ENCODE peak calls at places on chromosomes 12 and 14, in seven cellular contexts. L is RPMI7951; C is GM19239; X is CD4-positive, alpha-beta memory T cell; V is HS-27A; W is amygdala; J is fibroblast of the conjunctiva. G is an unnamed sample.
A peak's percentile ranks its signal among the peaks of the same experiment; 100 is the strongest.

GRCh38 chr14:35637269-35637668 is 103.3 kb downstream of the INSM2 start:
- DNase-seq in L (no peak), X (no peak), W (no peak), J (no peak), V (no peak), C (no peak), G (no peak)

GRCh38 chr12:124872068-124872719 is 8.5 kb upstream of the SCARB1 start:
- DNase-seq in C (no peak), L (peak; percentile 18), V (no peak), W (no peak), X (no peak), J (no peak), G (no peak)

GRCh38 chr14:50845166-50845565 is 14.2 kb upstream of the NIN start:
- DNase-seq in X (no peak), J (no peak), W (no peak), V (no peak), C (no peak), L (no peak), G (no peak)

GRCh38 chr12:62372134-62372533 is 94.5 kb upstream of the MON2 start:
- DNase-seq in C (no peak), V (no peak), X (no peak), W (no peak), L (no peak), J (no peak), G (no peak)

GRCh38 chr12:57320639-57321038 is 69.7 kb upstream of the STAC3 start:
- DNase-seq in W (no peak), V (no peak), L (no peak), J (no peak), C (no peak), X (no peak), G (no peak)

GRCh38 chr12:25323774-25324086 is 73.0 kb upstream of the KRAS start:
- DNase-seq in L (no peak), X (peak; percentile 19), J (no peak), V (no peak), W (no peak), C (no peak), G (no peak)

GRCh38 chr12:66695130-66695529 is 16.3 kb upstream of the GRIP1 start:
- DNase-seq in W (no peak), J (no peak), L (no peak), V (no peak), C (no peak), X (no peak), G (no peak)

GRCh38 chr12:81644503-81644902 is 114.6 kb downstream of the PPFIA2 start:
- DNase-seq in V (no peak), C (no peak), L (peak; percentile 13), J (peak; percentile 17), W (no peak), X (peak; percentile 49), G (no peak)

GRCh38 chr14:103104654-103105511 is 10.4 kb downstream of the EXOC3L4 start:
- DNase-seq in X (peak; percentile 71), L (peak; percentile 47), W (peak; percentile 26), V (no peak), C (peak; percentile 91), J (no peak), G (no peak)

GRCh38 chr14:69853774-69854173 is 25.4 kb upstream of the SMOC1 start:
- DNase-seq in V (no peak), L (no peak), J (no peak), C (no peak), W (no peak), X (no peak), G (no peak)

GRCh38 chr14:98925362-98926040 is 346.5 kb downstream of the BCL11B start:
- DNase-seq in W (no peak), C (no peak), X (no peak), J (no peak), V (no peak), L (no peak), G (no peak)

GRCh38 chr14:50944647-50945413 is 547 bp upstream of the PYGL start:
- DNase-seq in J (no peak), C (no peak), W (no peak), L (peak; percentile 50), X (no peak), V (peak; percentile 51), G (no peak)

GRCh38 chr14:96400495-96400894 is 8.6 kb downstream of the AK7 start:
- DNase-seq in C (no peak), J (no peak), V (no peak), X (no peak), L (no peak), W (peak; percentile 22), G (no peak)

GRCh38 chr14:37597538-37598084 is 2.2 kb downstream of the TTC6 start:
- DNase-seq in X (no peak), L (no peak), V (no peak), W (no peak), C (no peak), J (no peak), G (no peak)

GRCh38 chr12:106126441-106127288 is 12.1 kb downstream of the NUAK1 start:
- DNase-seq in C (no peak), X (no peak), J (no peak), W (no peak), L (no peak), V (no peak), G (no peak)

GRCh38 chr12:75563351-75563750 is 51.9 kb upstream of the KRR1 start:
- DNase-seq in C (no peak), X (no peak), J (no peak), V (no peak), L (no peak), W (no peak), G (no peak)

GRCh38 chr14:104392001-104392395 is 187.6 kb upstream of the C14orf180 start:
- DNase-seq in C (peak; percentile 13), J (no peak), V (no peak), W (no peak), L (no peak), X (no peak), G (no peak)

GRCh38 chr12:124588689-124589318 is 21.4 kb upstream of the NCOR2 start:
- DNase-seq in J (no peak), W (no peak), X (no peak), C (no peak), L (peak; percentile 75), V (no peak), G (no peak)

GRCh38 chr12:70919597-70920035 is 922 bp downstream of the PTPRR start:
- DNase-seq in W (no peak), X (no peak), V (no peak), C (no peak), L (no peak), J (no peak), G (no peak)

GRCh38 chr12:57380300-57380699 is 50.5 kb downstream of the R3HDM2 start:
- DNase-seq in L (no peak), X (no peak), J (no peak), W (no peak), V (no peak), C (no peak), G (no peak)

GRCh38 chr12:94714378-94714777 is 64.0 kb upstream of the TMCC3 start:
- DNase-seq in V (no peak), J (peak; percentile 10), X (no peak), C (no peak), L (peak; percentile 41), W (no peak), G (no peak)

GRCh38 chr14:52046376-52046917 is 22.4 kb downstream of the NID2 start:
- DNase-seq in V (no peak), C (no peak), L (no peak), J (no peak), X (no peak), W (no peak), G (no peak)

GRCh38 chr12:120468271-120468845 is 1.2 kb downstream of the SRSF9 start:
- DNase-seq in X (no peak), J (no peak), C (peak; percentile 28), L (peak; percentile 59), W (no peak), V (no peak), G (no peak)

GRCh38 chr12:94725375-94726168 is 75.2 kb upstream of the TMCC3 start:
- DNase-seq in J (peak; percentile 43), L (peak; percentile 52), V (no peak), W (no peak), X (no peak), C (no peak), G (peak; percentile 21)

GRCh38 chr12:53791735-53792326 is 40.1 kb upstream of the CISTR start:
- DNase-seq in C (no peak), V (no peak), J (no peak), X (peak; percentile 17), L (no peak), W (no peak), G (no peak)

GRCh38 chr14:31206536-31207286 is 882 bp downstream of the HECTD1 start:
- DNase-seq in J (no peak), X (peak; percentile 69), W (peak; percentile 74), L (no peak), C (peak; percentile 28), V (no peak), G (peak; percentile 41)

GRCh38 chr14:100222219-100223093 is 16.5 kb upstream of the YY1 start:
- DNase-seq in X (no peak), L (no peak), C (no peak), J (no peak), W (no peak), V (no peak), G (no peak)

GRCh38 chr12:79920421-79921238 is 14.3 kb downstream of the PPP1R12A start:
- DNase-seq in J (no peak), C (no peak), W (no peak), L (no peak), X (no peak), V (no peak), G (no peak)

GRCh38 chr12:170361-171225 is 43.4 kb downstream of the SLC6A12 start:
- DNase-seq in X (no peak), J (no peak), W (no peak), V (no peak), L (no peak), C (no peak), G (no peak)

GRCh38 chr14:34498684-34499412 is 36.8 kb upstream of the SPTSSA start:
- DNase-seq in V (no peak), W (no peak), X (peak; percentile 10), J (no peak), L (peak; percentile 38), C (no peak), G (no peak)

GRCh38 chr12:86698581-86698980 is 442.4 kb upstream of the MGAT4C start:
- DNase-seq in W (no peak), X (no peak), V (peak; percentile 51), J (peak; percentile 60), L (no peak), C (no peak), G (no peak)

GRCh38 chr14:89004195-89004594 is 179.7 kb downstream of the TTC8 start:
- DNase-seq in J (no peak), W (no peak), C (no peak), L (no peak), X (no peak), V (no peak), G (no peak)

GRCh38 chr12:27913999-27914614 is 58.4 kb downstream of the PTHLH start:
- DNase-seq in C (no peak), W (no peak), J (no peak), X (no peak), V (no peak), L (no peak), G (no peak)

GRCh38 chr14:105427412-105427811 is 7.8 kb downstream of the MTA1 start:
- DNase-seq in L (no peak), W (no peak), C (no peak), J (no peak), V (no peak), X (no peak), G (no peak)

GRCh38 chr12:57182918-57183575 is 33.5 kb upstream of the NXPH4 start:
- DNase-seq in L (peak; percentile 58), J (peak; percentile 43), W (peak; percentile 36), C (peak; percentile 99), V (no peak), X (peak; percentile 73), G (peak; percentile 25)

G was measured in GM12864.